ENCODE peak calls at places on chromosome 22, in four cellular contexts. L is GM12878, A is HepG2, F is H1. T is an unnamed sample.

GRCh38 chr22:49294656-49295464 is 532.8 kb downstream of the BRD1 start:
- DNase-seq in A (no peak), F (no peak), L (no peak), T (no peak)

GRCh38 chr22:29689872-29690213 is 30.0 kb upstream of the CABP7 start:
- DNase-seq in F (peak; percentile 41), L (no peak), A (peak; percentile 24), T (peak; percentile 38)

GRCh38 chr22:33678523-33678922 is 241.8 kb downstream of the LARGE1 start:
- DNase-seq in L (no peak), F (no peak), A (no peak), T (no peak)

GRCh38 chr22:28442264-28442950 is 237.2 kb downstream of the TTC28 start:
- DNase-seq in L (no peak), F (peak; percentile 69), A (peak; percentile 74), T (peak; percentile 49)

GRCh38 chr22:23121026-23121823 is 20.6 kb downstream of the RSPH14 start:
- DNase-seq in L (no peak), A (no peak), F (no peak), T (no peak)

GRCh38 chr22:36081023-36081431 is 52.4 kb upstream of the RBFOX2 start:
- DNase-seq in F (no peak), A (no peak), L (no peak), T (no peak)

GRCh38 chr22:36344106-36344827 is 43.5 kb downstream of the MYH9 start:
- DNase-seq in F (no peak), A (no peak), L (no peak), T (no peak)

GRCh38 chr22:40036591-40037225 is 42.0 kb downstream of the FAM83F start:
- DNase-seq in F (peak; percentile 58), L (no peak), A (peak; percentile 64), T (peak; percentile 66)

GRCh38 chr22:33038836-33039235 is 19.3 kb downstream of the SYN3 start:
- DNase-seq in F (no peak), L (no peak), A (no peak), T (no peak)

GRCh38 chr22:23181763-23182288 is 1.5 kb downstream of the BCR start:
- DNase-seq in F (no peak), A (no peak), L (no peak), T (no peak)

GRCh38 chr22:40031766-40032470 is 37.2 kb downstream of the FAM83F start:
- DNase-seq in A (no peak), F (no peak), L (no peak), T (no peak)

GRCh38 chr22:35567794-35568193 is 27.2 kb downstream of the RASD2 start:
- DNase-seq in F (no peak), A (no peak), L (no peak), T (no peak)

GRCh38 chr22:22945195-22945594 is 57.6 kb downstream of the IGLL5 start:
- DNase-seq in F (no peak), A (no peak), L (no peak), T (no peak)

GRCh38 chr22:23064381-23065068 is 5.8 kb upstream of the GNAZ start:
- DNase-seq in A (no peak), F (no peak), L (no peak), T (no peak)

GRCh38 chr22:50701076-50701419 is 28.4 kb downstream of the SHANK3 start:
- DNase-seq in L (no peak), F (no peak), A (peak; percentile 18), T (no peak)

GRCh38 chr22:23404689-23405365 is 175.3 kb downstream of the IGLL1 start:
- DNase-seq in L (no peak), F (no peak), A (peak; percentile 35), T (peak; percentile 20)

GRCh38 chr22:50439314-50440250 is 35.3 kb downstream of the SBF1 start:
- DNase-seq in A (no peak), F (no peak), L (no peak), T (no peak)

GRCh38 chr22:29780781-29781676 is 13.9 kb downstream of the UQCR10 start:
- DNase-seq in F (no peak), A (peak; percentile 56), L (no peak), T (no peak)

GRCh38 chr22:49276567-49276966 is 551.1 kb downstream of the BRD1 start:
- DNase-seq in A (no peak), F (no peak), L (no peak), T (no peak)

GRCh38 chr22:37639771-37640590 is 512 bp downstream of the SH3BP1 start:
- DNase-seq in F (no peak), A (no peak), L (no peak), T (no peak)

GRCh38 chr22:39946571-39947407 is 13.4 kb upstream of the TMA7B start:
- DNase-seq in L (no peak), F (no peak), A (no peak), T (no peak)

GRCh38 chr22:24819941-24820461 is 14.0 kb downstream of the SGSM1 start:
- DNase-seq in F (no peak), L (no peak), A (no peak), T (no peak)

GRCh38 chr22:25141994-25142620 is 57.6 kb upstream of the CRYBB3 start:
- DNase-seq in F (no peak), L (no peak), A (no peak), T (no peak)

GRCh38 chr22:39815882-39816395 is 77.6 kb downstream of the ENTHD1 start:
- DNase-seq in A (no peak), F (no peak), L (no peak), T (no peak)

GRCh38 chr22:50207383-50208031 is 6.7 kb downstream of the SELENOO start:
- DNase-seq in L (no peak), F (no peak), A (no peak), T (no peak)

GRCh38 chr22:25644122-25644521 is 79.6 kb downstream of the GRK3 start:
- DNase-seq in L (no peak), F (no peak), A (no peak), T (no peak)

GRCh38 chr22:44918166-44918924 is 91.5 kb downstream of the PHF21B start:
- DNase-seq in A (no peak), L (no peak), F (no peak), T (no peak)

GRCh38 chr22:49735411-49736311 is 92.0 kb downstream of the BRD1 start:
- DNase-seq in A (no peak), F (no peak), L (no peak), T (peak; percentile 30)

GRCh38 chr22:48579915-48580279 is 1247.8 kb downstream of the BRD1 start:
- DNase-seq in F (no peak), L (no peak), A (no peak), T (no peak)

GRCh38 chr22:37051629-37052385 is at the start of gene KCTD17:
- DNase-seq in A (no peak), F (no peak), L (no peak), T (peak; percentile 38)

DNA sequence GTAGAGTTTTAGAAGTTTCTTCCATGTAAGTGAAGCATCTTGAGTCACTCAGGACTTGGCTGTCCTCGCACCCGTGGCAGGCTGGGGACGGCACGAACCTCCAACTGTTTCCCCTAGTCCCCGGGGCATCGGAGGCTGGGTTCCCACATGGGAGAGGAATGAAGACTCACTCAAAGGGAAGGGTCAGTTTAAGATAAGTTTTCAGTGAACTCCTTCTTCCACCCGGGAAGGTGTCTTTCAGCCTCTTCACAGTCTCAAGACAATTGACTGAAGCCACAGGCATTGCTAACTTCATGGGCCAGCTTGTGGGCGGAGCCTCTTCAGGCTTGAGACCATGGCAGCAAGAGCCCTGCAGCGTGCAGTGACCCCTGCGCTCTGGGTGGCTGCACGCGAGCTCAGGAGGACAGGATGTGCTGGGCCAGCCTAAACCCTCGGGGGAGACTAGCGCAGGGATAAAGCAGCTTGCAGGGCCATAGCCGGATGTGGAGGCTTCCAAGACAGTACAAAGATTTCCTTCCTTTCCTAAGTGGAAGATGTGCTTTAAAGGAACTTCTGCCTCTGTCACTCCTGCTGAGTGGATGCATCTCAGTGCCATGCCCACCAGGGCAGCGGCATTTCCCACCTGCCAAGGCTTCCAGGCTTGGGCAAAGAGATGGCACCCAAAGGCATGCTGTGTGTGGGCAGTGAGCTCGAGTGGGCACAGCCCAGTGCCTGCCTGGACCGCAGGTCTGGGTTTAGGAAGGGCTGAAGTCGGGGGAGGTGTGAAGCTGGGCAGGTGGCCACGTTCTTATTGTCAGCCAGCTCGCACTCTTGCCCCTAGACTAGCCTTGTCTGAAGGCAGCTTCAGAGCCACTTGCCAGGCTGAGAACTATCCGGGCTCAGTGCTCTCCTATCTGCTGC is 32.9 kb downstream of the PPIL2 start:
- DNase-seq in F (no peak), A (no peak), L (no peak), T (no peak)
- TF ChIP-seq SUZ12 in F (no peak), A (no peak), L (no peak), T (no peak)

GRCh38 chr22:27422442-27422841 is 379.1 kb downstream of the MN1 start:
- DNase-seq in L (no peak), A (no peak), F (no peak), T (no peak)

GRCh38 chr22:27419473-27419872 is 382.1 kb downstream of the MN1 start:
- DNase-seq in F (no peak), A (no peak), L (no peak), T (no peak)

GRCh38 chr22:27418261-27418660 is 383.3 kb downstream of the MN1 start:
- DNase-seq in F (no peak), A (no peak), L (no peak), T (no peak)

GRCh38 chr22:27420186-27420816 is 381.3 kb downstream of the MN1 start:
- DNase-seq in F (no peak), A (no peak), L (no peak), T (no peak)

GRCh38 chr22:27420817-27421361 is 380.7 kb downstream of the MN1 start:
- DNase-seq in A (no peak), F (no peak), L (no peak), T (no peak)
- H3K9ac ChIP-seq in A (no peak overlapping the region), F (no peak overlapping the region), L (no peak overlapping the region), T (no peak overlapping the region)

DNA sequence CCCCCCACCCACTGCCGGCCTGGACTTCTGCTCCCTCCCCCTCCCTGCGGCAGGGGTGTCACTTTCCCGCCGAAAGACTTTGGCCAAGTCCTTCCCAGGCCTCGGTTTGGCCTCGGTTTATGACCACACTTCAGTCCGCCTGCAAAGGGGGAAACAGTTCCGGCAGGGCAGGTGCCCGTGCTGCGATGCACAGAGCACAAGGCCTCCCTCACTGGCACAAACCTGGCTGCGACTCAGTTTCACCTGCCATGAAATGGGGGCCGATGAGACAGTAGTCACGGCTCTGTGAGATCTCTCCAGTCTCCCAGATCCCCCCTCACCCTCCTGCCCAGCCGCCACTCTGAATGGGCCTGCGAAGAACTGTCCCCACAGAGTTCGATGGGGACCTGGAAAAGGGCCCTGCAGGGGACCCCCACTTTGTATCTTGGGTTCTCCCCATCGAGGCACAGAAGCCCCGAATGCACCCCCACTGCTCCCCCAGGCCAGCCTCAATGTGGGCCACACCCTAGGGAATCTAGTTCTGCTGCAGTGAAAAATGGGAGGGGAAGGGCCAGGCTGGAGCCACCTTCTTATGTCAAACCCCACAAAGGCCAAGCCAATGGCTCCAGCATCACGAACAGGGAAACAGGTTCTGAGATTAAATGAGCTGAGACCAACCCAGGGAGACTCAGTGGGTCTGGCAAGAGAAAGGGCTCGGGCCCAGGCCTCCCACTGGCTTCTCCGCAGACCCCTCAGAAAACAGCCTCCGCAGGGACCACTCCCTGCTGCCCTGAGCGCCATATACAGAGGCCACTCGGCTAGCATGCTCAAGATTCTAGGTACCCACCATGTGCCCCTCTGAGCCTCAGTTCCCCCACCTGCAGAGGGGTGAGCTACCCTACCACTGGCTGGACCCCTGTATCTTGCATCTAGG is 29.0 kb downstream of the ARVCF start:
- DNase-seq in A (no peak), F (no peak), L (no peak), T (no peak)
- H3K4me1 ChIP-seq in A (peaks cover 18% of the 10 kb centered on the region), F (no peaks in the 10 kb centered on the region), L (no peaks in the 10 kb centered on the region), T (peaks cover 14% of the 10 kb centered on the region)

DNA sequence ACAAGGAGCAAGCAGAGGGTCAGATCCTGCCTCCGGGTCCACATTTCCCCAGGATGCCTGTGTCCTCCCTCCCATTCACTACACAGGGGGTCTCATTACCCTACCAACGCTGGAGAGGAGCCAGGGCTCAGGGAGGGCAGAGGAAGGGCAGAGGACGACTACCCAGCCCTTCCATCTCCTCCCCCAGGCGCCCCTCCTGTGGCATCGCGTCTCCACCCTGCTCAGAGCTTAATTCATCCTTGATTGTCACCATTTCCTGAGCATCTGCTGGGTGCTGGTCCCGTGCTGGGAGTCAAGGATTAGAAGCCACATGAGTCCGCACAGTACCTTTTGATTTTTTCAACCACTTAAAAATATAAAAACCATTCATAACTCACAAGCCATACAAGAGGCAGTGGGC is 5.0 kb downstream of the NFAM1 start:
- DNase-seq in A (no peak), F (no peak), L (no peak), T (no peak)
- TF ChIP-seq SUZ12 in A (no peak), F (no peak), L (no peak), T (no peak)

T was measured in NT2/D1.